ENCODE peak calls at places on chromosomes 4 and X, in four cellular contexts. L is K562, J is IMR-90, R is HepG2. Q is an unnamed sample.

GRCh38 chr4:48588230-48588943 is 98.3 kb downstream of the ZAR1 start:
- DNase-seq in L (no peak), J (no peak), R (no peak), Q (no peak)

GRCh38 chr4:104772849-104773248 is 278.2 kb upstream of the CXXC4 start:
- DNase-seq in L (no peak), J (no peak), R (no peak), Q (no peak)

GRCh38 chr4:185424905-185425599 is 712 bp downstream of the UFSP2 start:
- DNase-seq in L (peak; percentile 7), J (peak; percentile 36), R (peak; percentile 1), Q (no peak)

GRCh38 chrX:37993857-37994619 is 12.3 kb upstream of the SYTL5 start:
- DNase-seq in L (peak; percentile 11), J (no peak), R (peak; percentile 19), Q (peak; percentile 42)

GRCh38 chrX:1464282-1465131 is 11.8 kb upstream of the ASMTL start:
- DNase-seq in L (no peak), J (no peak), R (no peak), Q (no peak)

GRCh38 chr4:185966997-185967775 is 101.8 kb upstream of the TLR3 start:
- DNase-seq in L (no peak), J (no peak), R (no peak), Q (no peak)

GRCh38 chr4:114091546-114091945 is 112.1 kb upstream of the ARSJ start:
- DNase-seq in L (no peak), J (no peak), R (no peak), Q (no peak)

GRCh38 chr4:101451086-101451485 is 103.8 kb upstream of the PPP3CA start:
- DNase-seq in L (no peak), J (no peak), R (no peak), Q (no peak)

GRCh38 chr4:100098011-100098545 is 92.2 kb downstream of the DDIT4L start:
- DNase-seq in L (no peak), J (no peak), R (no peak), Q (no peak)

GRCh38 chr4:25951390-25951952 is 37.5 kb downstream of the SMIM20 start:
- DNase-seq in L (no peak), J (no peak), R (no peak), Q (no peak)

GRCh38 chrX:65581661-65582339 is 47.2 kb upstream of the LAS1L start:
- DNase-seq in L (peak; percentile 59), J (peak; percentile 61), R (peak; percentile 26), Q (peak; percentile 48)

GRCh38 chrX:29477878-29478277 is 737.5 kb upstream of the MAGEB2 start:
- DNase-seq in L (no peak), J (no peak), R (no peak), Q (no peak)

GRCh38 chr4:152211936-152212675 is 323.8 kb downstream of the FBXW7 start:
- DNase-seq in L (no peak), J (no peak), R (no peak), Q (no peak)

GRCh38 chr4:152221816-152222516 is 313.9 kb downstream of the FBXW7 start:
- DNase-seq in L (no peak), J (no peak), R (no peak), Q (no peak)

GRCh38 chr4:152220201-152220666 is 315.7 kb downstream of the FBXW7 start:
- DNase-seq in L (no peak), J (no peak), R (no peak), Q (no peak)

GRCh38 chr4:152223600-152223999 is 312.3 kb downstream of the FBXW7 start:
- DNase-seq in L (no peak), J (no peak), R (no peak), Q (no peak)

GRCh38 chr4:152217896-152218295 is 318.0 kb downstream of the FBXW7 start:
- DNase-seq in L (no peak), J (no peak), R (no peak), Q (no peak)
- H2AFZ ChIP-seq in L (no peak overlapping the region), J (no peak overlapping the region), R (no peak overlapping the region), Q (no peak overlapping the region)

GRCh38 chrX:71991164-71991563 is 80.5 kb downstream of the NHSL2 start:
- DNase-seq in L (no peak), J (no peak), R (no peak), Q (no peak)

GRCh38 chrX:71993371-71993770 is 82.7 kb downstream of the NHSL2 start:
- DNase-seq in L (no peak), J (no peak), R (no peak), Q (no peak)

GRCh38 chrX:71990518-71990917 is 79.9 kb downstream of the NHSL2 start:
- DNase-seq in L (no peak), J (no peak), R (no peak), Q (no peak)

GRCh38 chrX:71992711-71993110 is 82.1 kb downstream of the NHSL2 start:
- DNase-seq in L (no peak), J (no peak), R (no peak), Q (no peak)

DNA sequence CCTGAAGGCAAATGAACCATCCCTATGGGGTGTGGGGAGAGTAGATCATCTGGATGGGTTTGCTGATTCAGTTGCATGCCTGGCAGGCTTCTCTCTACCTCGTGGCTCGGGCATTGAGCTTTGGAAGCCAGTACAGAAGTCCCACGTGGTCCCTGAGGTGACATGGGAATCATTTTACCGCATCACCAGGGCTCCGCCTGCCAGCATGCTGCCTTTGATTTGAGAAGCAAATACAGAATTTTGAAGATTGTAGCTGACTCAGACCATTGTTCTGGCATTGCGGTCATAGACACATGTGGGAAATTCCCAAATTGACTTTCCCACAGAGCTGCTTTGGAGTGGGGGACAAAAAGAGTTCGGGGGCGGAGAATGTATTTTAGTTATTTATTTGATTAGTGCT is 79.1 kb downstream of the NHSL2 start:
- DNase-seq in L (no peak), J (peak; percentile 73), R (no peak), Q (no peak)
- TF ChIP-seq CEBPB in L (no peak), J (no peak), R (no peak), Q (no peak)

GRCh38 chrX:136666088-136666487 is 18.1 kb downstream of the CD40LG start:
- DNase-seq in L (no peak), J (no peak), R (no peak), Q (no peak)

GRCh38 chrX:136662976-136663375 is 15.0 kb downstream of the CD40LG start:
- DNase-seq in L (no peak), J (no peak), R (no peak), Q (no peak)

GRCh38 chrX:136667446-136668168 is 19.6 kb downstream of the CD40LG start:
- DNase-seq in L (no peak), J (no peak), R (no peak), Q (no peak)

GRCh38 chrX:136662104-136662503 is 14.1 kb downstream of the CD40LG start:
- DNase-seq in L (no peak), J (no peak), R (no peak), Q (no peak)

GRCh38 chrX:136665258-136665900 is 17.4 kb downstream of the CD40LG start:
- DNase-seq in L (no peak), J (no peak), R (no peak), Q (no peak)
- H2AFZ ChIP-seq in L (no peak overlapping the region), J (no peak overlapping the region), R (no peak overlapping the region), Q (no peak overlapping the region)

DNA sequence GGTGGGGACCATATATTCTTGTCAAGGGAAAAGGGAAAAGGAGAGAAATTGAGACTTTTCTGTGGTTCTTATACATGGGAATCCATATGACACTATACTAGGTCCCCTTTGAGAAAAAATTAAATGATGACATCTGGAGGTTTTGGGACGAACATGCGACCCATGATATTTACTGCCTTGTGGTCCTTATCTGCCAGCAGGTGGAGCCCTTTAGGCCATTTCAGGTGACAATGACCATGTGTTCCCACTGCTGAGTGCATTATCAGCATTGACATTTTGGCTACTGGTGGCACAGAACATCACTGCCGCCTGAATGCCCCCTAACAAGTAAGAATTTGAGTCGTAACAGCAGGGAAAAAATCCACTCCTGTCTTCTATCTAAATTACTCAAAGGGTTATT is 843.4 kb downstream of the FSTL5 start:
- DNase-seq in L (peak; percentile 1), J (no peak), R (peak; percentile 48), Q (peak; percentile 56)
- TF ChIP-seq CEBPB in L (no peak), J (no peak), R (no peak), Q (no peak)

DNA sequence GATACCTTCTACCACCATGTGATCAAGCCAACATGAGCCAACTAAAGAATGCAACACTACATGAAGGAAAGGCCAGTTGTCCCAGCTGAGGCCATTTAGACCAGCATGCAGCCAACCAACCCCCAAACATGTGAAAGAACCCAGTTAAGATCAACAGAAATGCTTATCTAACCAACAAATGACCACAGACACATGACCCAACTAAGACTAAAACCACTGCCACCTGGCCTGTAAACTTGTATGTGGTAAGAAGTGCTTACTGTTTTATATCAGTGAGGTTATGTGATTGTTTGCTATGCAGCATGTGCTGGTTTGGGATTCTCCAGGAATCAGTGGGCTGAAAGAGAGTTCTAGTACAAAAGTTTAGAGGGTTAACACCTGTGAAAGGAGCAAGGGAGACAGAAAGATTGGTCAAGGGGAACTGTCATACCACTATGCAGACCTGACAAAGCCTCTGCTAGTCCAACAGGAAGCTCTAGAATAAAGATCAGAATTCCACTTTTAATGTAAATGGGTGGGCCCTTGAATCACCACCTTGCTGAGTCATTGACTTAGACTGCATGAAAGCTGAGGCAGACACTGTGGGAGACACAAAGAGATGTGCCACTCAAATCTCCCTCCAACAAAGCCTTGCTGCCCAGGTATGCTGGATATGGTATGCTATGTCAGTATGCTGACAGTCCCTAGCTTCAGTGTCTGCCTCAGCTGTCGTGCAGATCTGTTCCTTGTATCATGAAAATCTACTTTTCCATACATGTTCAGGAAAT is 6.1 kb upstream of the SH3D19 start:
- DNase-seq in L (no peak), J (peak; percentile 16), R (peak; percentile 20), Q (no peak)
- H2AFZ ChIP-seq in L (no peak overlapping the region), J (peak overlapping the region; percentile 14), R (no peak overlapping the region), Q (no peak overlapping the region)

DNA sequence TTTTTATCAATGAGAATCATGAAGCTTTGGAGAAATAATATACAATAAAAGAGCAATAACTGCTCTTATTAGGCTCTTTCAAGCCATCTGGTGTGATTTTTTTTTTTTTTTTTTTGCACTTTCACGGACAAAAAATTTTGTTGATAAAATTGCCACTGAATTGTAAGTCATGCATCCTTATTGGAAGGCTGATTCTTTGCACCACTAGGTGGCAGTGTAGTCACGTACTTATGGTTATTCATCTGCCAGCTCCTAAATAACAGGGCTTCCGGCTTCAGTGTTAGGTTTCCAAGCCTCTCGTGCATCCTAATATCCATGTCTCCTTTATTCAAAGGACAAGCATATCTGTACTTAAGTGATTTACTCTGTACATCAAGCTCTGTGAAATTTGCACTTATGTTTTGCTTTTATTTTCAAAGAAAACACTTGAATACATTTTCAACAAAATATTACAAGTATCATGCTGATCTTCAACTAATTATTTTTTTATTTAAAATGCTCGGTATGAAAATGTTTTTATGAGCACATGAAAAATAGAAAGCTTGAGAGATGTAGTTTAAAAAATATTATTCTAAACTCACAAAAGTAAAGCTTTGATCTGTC is 1578.3 kb upstream of the TENM3 start:
- DNase-seq in L (peak; percentile 33), J (peak; percentile 90), R (peak; percentile 66), Q (peak; percentile 87)
- TF ChIP-seq CEBPB in L (no peak), J (no peak), R (no peak), Q (no peak)

Q was measured in HCT116.